ENCODE peak calls at places on chromosome 11, in eight cellular contexts. K is stomach, A is ovary, H is HepG2, S is A549, G is transverse colon, F is sigmoid colon, V is K562. B is an unnamed sample.
A peak's percentile ranks its signal among the peaks of the same experiment; 100 is the strongest.

GRCh38 chr11:8631395-8632110 is 37.5 kb upstream of the STK33 start:
- DNase-seq in K (no peak), A (peak; percentile 31), H (no peak), S (no peak), G (no peak), F (no peak), V (peak; percentile 17), B (no peak)

GRCh38 chr11:134947556-134947955 is 535.5 kb upstream of the B3GAT1 start:
- DNase-seq in K (no peak), A (no peak), H (no peak), S (no peak), G (no peak), F (no peak), V (no peak), B (no peak)

GRCh38 chr11:58004664-58005063 is 19.0 kb upstream of the OR9Q1 start:
- DNase-seq in K (no peak), A (no peak), H (no peak), S (no peak), G (no peak), F (no peak), V (no peak), B (no peak)

GRCh38 chr11:71193431-71193830 is 58.9 kb downstream of the SHANK2 start:
- DNase-seq in K (no peak), A (no peak), H (no peak), S (no peak), G (no peak), F (no peak), V (no peak), B (no peak)

GRCh38 chr11:74474316-74474715 is 7.0 kb upstream of the KCNE3 start:
- DNase-seq in K (no peak), A (peak; percentile 67), H (no peak), S (no peak), G (no peak), F (no peak), V (no peak), B (peak; percentile 15)

GRCh38 chr11:100753562-100753961 is 66.5 kb downstream of the ARHGAP42 start:
- DNase-seq in K (no peak), A (no peak), H (no peak), S (no peak), G (no peak), F (no peak), V (no peak), B (no peak)

GRCh38 chr11:124285610-124286344 is 28.0 kb downstream of the OR8D1 start:
- DNase-seq in K (no peak), A (no peak), H (no peak), S (no peak), G (no peak), F (no peak), V (no peak), B (no peak)

GRCh38 chr11:87300640-87301381 is 263.1 kb downstream of the TMEM135 start:
- DNase-seq in K (no peak), A (no peak), H (no peak), S (peak; percentile 7), G (peak; percentile 25), F (no peak), V (peak; percentile 30), B (no peak)

GRCh38 chr11:61066645-61067044 is 35.6 kb upstream of the CD5 start:
- DNase-seq in K (no peak), A (no peak), H (no peak), S (no peak), G (no peak), F (peak; percentile 22), V (no peak), B (no peak)

GRCh38 chr11:15665368-15665871 is 550.7 kb downstream of the INSC start:
- DNase-seq in K (no peak), A (no peak), H (peak; percentile 19), S (peak; percentile 69), G (peak; percentile 14), F (no peak), V (no peak), B (no peak)

GRCh38 chr11:117903505-117904382 is 25.5 kb downstream of the TMPRSS13 start:
- DNase-seq in K (no peak), A (peak; percentile 20), H (no peak), S (no peak), G (no peak), F (peak; percentile 56), V (no peak), B (peak; percentile 60)

GRCh38 chr11:117901601-117902000 is 25.1 kb upstream of the FXYD6 start:
- DNase-seq in K (no peak), A (peak; percentile 11), H (no peak), S (no peak), G (no peak), F (peak; percentile 48), V (no peak), B (peak; percentile 56)

GRCh38 chr11:117900144-117900651 is 23.7 kb upstream of the FXYD6 start:
- DNase-seq in K (no peak), A (peak; percentile 3), H (no peak), S (no peak), G (no peak), F (peak; percentile 26), V (no peak), B (no peak)

GRCh38 chr11:117900720-117901440 is 24.4 kb upstream of the FXYD6 start:
- DNase-seq in K (no peak), A (peak; percentile 9), H (no peak), S (no peak), G (no peak), F (peak; percentile 60), V (no peak), B (no peak)

DNA sequence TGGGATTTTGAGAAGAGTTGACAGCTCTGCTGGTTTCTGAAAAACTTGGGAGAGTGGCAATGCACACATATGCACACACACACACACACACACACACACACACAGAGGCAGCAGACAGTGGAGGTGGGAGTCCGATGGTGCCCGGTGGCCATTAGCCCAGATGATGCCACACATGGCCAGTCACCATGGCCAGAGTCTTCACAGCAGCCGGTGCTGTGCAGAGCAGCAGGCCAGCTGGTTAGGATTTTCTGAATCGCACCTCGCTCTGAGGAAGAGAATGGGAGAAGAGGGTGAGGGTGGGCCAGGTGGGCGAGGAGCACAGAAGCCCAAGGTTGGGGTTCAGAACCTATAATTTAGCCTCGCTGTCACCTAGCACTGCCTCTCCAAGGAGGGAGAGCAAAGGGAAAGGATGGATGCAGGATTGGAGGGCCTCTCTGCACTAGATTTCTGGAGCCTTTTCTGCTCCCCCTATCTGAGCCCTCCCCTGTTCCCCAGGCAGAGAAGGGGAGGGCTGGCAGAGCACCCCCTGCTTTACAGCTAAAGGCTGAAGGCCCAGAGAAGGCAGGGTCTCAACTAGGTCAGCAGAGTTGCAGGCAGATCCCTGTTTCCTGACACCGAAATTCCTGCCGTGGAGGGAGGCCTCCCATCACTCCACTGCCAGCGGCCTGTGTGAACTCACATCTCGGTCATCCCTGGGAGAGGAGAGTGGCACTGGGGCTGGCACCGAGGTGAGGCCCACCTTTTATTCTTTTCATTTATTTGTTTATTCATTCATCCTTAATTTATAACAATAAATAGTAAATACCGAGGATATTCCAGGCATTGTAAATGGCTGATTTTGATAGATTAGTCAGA is 25.8 kb upstream of the FXYD6 start:
- DNase-seq in K (no peak), A (peak; percentile 2), H (no peak), S (no peak), G (no peak), F (peak; percentile 58), V (no peak), B (peak; percentile 32)
- TF ChIP-seq EP300 in K (no peak), A (no peak), H (no peak), S (no peak), G (no peak), F (no peak), V (no peak), B (no peak)

DNA sequence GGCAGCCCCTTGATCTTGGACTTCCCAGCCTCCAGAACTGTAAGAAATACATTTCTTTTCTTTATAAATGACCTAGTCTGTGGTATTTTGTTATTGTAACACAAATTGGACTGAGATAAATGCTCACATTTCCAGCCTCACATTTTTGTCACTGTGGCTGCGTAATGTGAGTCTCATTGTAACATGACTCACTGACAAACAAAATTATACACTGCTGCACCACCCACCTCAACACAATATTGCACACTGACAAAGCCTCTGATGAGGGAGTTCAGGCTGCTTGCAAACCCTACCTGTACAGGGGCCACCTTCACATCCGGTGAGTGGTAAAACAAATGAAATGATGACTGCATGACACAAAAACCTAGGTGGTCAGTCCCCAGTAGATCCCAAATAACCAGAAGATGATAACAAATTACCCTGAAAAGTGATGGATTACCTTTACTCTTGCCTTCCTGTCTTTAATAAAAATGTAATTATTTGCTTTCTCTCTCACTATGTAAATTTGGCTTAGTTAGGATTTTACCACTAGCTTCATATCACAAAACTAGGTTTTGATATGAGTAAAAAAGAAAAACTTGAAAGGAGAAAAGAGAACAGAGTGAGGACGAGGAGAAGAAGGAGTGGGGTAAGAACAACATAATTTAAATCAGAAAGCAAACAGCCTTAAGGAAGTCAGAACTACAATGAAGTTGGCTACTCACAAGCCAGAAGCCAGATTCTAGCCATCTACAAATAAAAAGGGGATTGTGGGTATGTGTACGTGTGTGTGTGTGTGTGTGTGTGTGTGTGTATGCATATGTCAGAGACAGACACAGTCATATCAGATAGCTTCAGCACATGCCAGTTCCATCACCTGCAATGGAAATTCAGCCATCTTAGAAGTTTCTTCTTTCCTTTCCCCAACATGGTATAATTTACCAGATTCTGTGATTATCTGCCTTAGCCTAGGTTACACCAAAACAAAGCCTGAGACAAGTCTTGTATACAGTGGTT is 53.4 kb upstream of the SESN3 start:
- DNase-seq in K (no peak), A (no peak), H (no peak), S (no peak), G (no peak), F (no peak), V (no peak), B (no peak)
- H3K27ac ChIP-seq in K (no peak overlapping the region), A (no peak overlapping the region), H (no peak overlapping the region), S (no peak overlapping the region), G (no peak overlapping the region), F (no peak overlapping the region), V (no peak overlapping the region), B (peak overlapping the region; percentile 18)

GRCh38 chr11:66367561-66368312 is 3.8 kb downstream of the SLC29A2 start:
- DNase-seq in K (no peak), A (no peak), H (no peak), S (no peak), G (no peak), F (no peak), V (no peak), B (no peak)

GRCh38 chr11:66368484-66368883 is 3.1 kb downstream of the SLC29A2 start:
- DNase-seq in K (no peak), A (no peak), H (no peak), S (no peak), G (no peak), F (no peak), V (no peak), B (no peak)

GRCh38 chr11:66371627-66372415 is at the start of gene SLC29A2:
- DNase-seq in K (peak; percentile 88), A (no peak), H (no peak), S (peak; percentile 68), G (peak; percentile 88), F (no peak), V (peak; percentile 96), B (peak; percentile 75)

GRCh38 chr11:66369073-66369894 is 2.3 kb downstream of the SLC29A2 start:
- DNase-seq in K (no peak), A (no peak), H (no peak), S (no peak), G (no peak), F (no peak), V (no peak), B (no peak)

GRCh38 chr11:66373261-66373660 is 1.7 kb upstream of the SLC29A2 start:
- DNase-seq in K (no peak), A (no peak), H (no peak), S (no peak), G (no peak), F (no peak), V (no peak), B (no peak)
- TF ChIP-seq POLR2A in K (no peak), A (no peak), H (no peak), S (no peak), G (no peak), F (no peak), V (no peak), B (no peak)

GRCh38 chr11:64271339-64272132 is 12.9 kb downstream of the BAD start:
- DNase-seq in K (peak; percentile 92), A (peak; percentile 95), H (peak; percentile 91), S (peak; percentile 96), G (peak; percentile 93), F (peak; percentile 97), V (peak; percentile 95), B (peak; percentile 95)
- TF ChIP-seq EP300 in K (no peak), A (no peak), H (no peak), S (no peak), G (no peak), F (no peak), V (no peak), B (no peak)

B was measured in suprapubic skin.